ENCODE peak calls at places on chromosome 21, in nine cellular contexts. One of them, this sample, is unnamed.

GRCh38 chr21:44704636-44705001 is 6.8 kb downstream of the TSPEAR start:
- DNase-seq in progenitor cell of endocrine pancreas: no peak
- DNase-seq in anterior cingulate cortex: no peak
- DNase-seq in neuronal stem cell: no peak
- DNase-seq in activated T-helper 1 cell treated with anti-CD3 and anti-CD28 coated beads, Interleukin-12 subunit alpha, Interleukin-12 subunit beta, Interleukin-2, Interleukin-4 antibody, amounts not matched to agents 30 ng/mL and 10 ng/mL and 1 ng/mL, durations not matched to agents 14 hours and 24 hours and 36 hours: no peak
- DNase-seq in mucosa of descending colon: no peak
- DNase-seq in small intestine: no peak
- DNase-seq in GM06990: no peak
- DNase-seq in HCEC 1CT: no peak
- DNase-seq in this sample: no peak

GRCh38 chr21:42561742-42562141 is 48.1 kb downstream of the SLC37A1 start:
- DNase-seq in progenitor cell of endocrine pancreas: no peak
- DNase-seq in anterior cingulate cortex: no peak
- DNase-seq in neuronal stem cell: no peak
- DNase-seq in activated T-helper 1 cell treated with anti-CD3 and anti-CD28 coated beads, Interleukin-12 subunit alpha, Interleukin-12 subunit beta, Interleukin-2, Interleukin-4 antibody, amounts not matched to agents 30 ng/mL and 10 ng/mL and 1 ng/mL, durations not matched to agents 14 hours and 24 hours and 36 hours: no peak
- DNase-seq in mucosa of descending colon: peak
- DNase-seq in small intestine: peak
- DNase-seq in GM06990: peak
- DNase-seq in HCEC 1CT: no peak
- DNase-seq in this sample: no peak

GRCh38 chr21:39686636-39687035 is 58.3 kb upstream of the IGSF5 start:
- DNase-seq in progenitor cell of endocrine pancreas: no peak
- DNase-seq in anterior cingulate cortex: no peak
- DNase-seq in neuronal stem cell: no peak
- DNase-seq in activated T-helper 1 cell treated with anti-CD3 and anti-CD28 coated beads, Interleukin-12 subunit alpha, Interleukin-12 subunit beta, Interleukin-2, Interleukin-4 antibody, amounts not matched to agents 30 ng/mL and 10 ng/mL and 1 ng/mL, durations not matched to agents 14 hours and 24 hours and 36 hours: no peak
- DNase-seq in mucosa of descending colon: peak
- DNase-seq in small intestine: peak
- DNase-seq in GM06990: no peak
- DNase-seq in HCEC 1CT: no peak
- DNase-seq in this sample: no peak

GRCh38 chr21:29520146-29520545 is 221.4 kb downstream of the BACH1 start:
- DNase-seq in progenitor cell of endocrine pancreas: no peak
- DNase-seq in anterior cingulate cortex: peak
- DNase-seq in neuronal stem cell: no peak
- DNase-seq in activated T-helper 1 cell treated with anti-CD3 and anti-CD28 coated beads, Interleukin-12 subunit alpha, Interleukin-12 subunit beta, Interleukin-2, Interleukin-4 antibody, amounts not matched to agents 30 ng/mL and 10 ng/mL and 1 ng/mL, durations not matched to agents 14 hours and 24 hours and 36 hours: no peak
- DNase-seq in mucosa of descending colon: no peak
- DNase-seq in small intestine: no peak
- DNase-seq in GM06990: no peak
- DNase-seq in HCEC 1CT: no peak
- DNase-seq in this sample: no peak

GRCh38 chr21:36910581-36911307 is 55.7 kb downstream of the HLCS start:
- DNase-seq in progenitor cell of endocrine pancreas: no peak
- DNase-seq in anterior cingulate cortex: no peak
- DNase-seq in neuronal stem cell: no peak
- DNase-seq in activated T-helper 1 cell treated with anti-CD3 and anti-CD28 coated beads, Interleukin-12 subunit alpha, Interleukin-12 subunit beta, Interleukin-2, Interleukin-4 antibody, amounts not matched to agents 30 ng/mL and 10 ng/mL and 1 ng/mL, durations not matched to agents 14 hours and 24 hours and 36 hours: no peak
- DNase-seq in mucosa of descending colon: no peak
- DNase-seq in small intestine: no peak
- DNase-seq in GM06990: no peak
- DNase-seq in HCEC 1CT: no peak
- DNase-seq in this sample: no peak

GRCh38 chr21:29117372-29117955 is 13.0 kb upstream of the MAP3K7CL start:
- DNase-seq in progenitor cell of endocrine pancreas: no peak
- DNase-seq in anterior cingulate cortex: no peak
- DNase-seq in neuronal stem cell: no peak
- DNase-seq in activated T-helper 1 cell treated with anti-CD3 and anti-CD28 coated beads, Interleukin-12 subunit alpha, Interleukin-12 subunit beta, Interleukin-2, Interleukin-4 antibody, amounts not matched to agents 30 ng/mL and 10 ng/mL and 1 ng/mL, durations not matched to agents 14 hours and 24 hours and 36 hours: no peak
- DNase-seq in mucosa of descending colon: no peak
- DNase-seq in small intestine: no peak
- DNase-seq in GM06990: peak
- DNase-seq in HCEC 1CT: no peak
- DNase-seq in this sample: no peak

GRCh38 chr21:42350271-42350885 is 416 bp downstream of the TFF2 start:
- DNase-seq in progenitor cell of endocrine pancreas: no peak
- DNase-seq in anterior cingulate cortex: no peak
- DNase-seq in neuronal stem cell: no peak
- DNase-seq in activated T-helper 1 cell treated with anti-CD3 and anti-CD28 coated beads, Interleukin-12 subunit alpha, Interleukin-12 subunit beta, Interleukin-2, Interleukin-4 antibody, amounts not matched to agents 30 ng/mL and 10 ng/mL and 1 ng/mL, durations not matched to agents 14 hours and 24 hours and 36 hours: no peak
- DNase-seq in mucosa of descending colon: no peak
- DNase-seq in small intestine: no peak
- DNase-seq in GM06990: no peak
- DNase-seq in HCEC 1CT: no peak
- DNase-seq in this sample: no peak

GRCh38 chr21:38702196-38702595 is 103.5 kb upstream of the ETS2 start:
- DNase-seq in progenitor cell of endocrine pancreas: no peak
- DNase-seq in anterior cingulate cortex: no peak
- DNase-seq in neuronal stem cell: no peak
- DNase-seq in activated T-helper 1 cell treated with anti-CD3 and anti-CD28 coated beads, Interleukin-12 subunit alpha, Interleukin-12 subunit beta, Interleukin-2, Interleukin-4 antibody, amounts not matched to agents 30 ng/mL and 10 ng/mL and 1 ng/mL, durations not matched to agents 14 hours and 24 hours and 36 hours: no peak
- DNase-seq in mucosa of descending colon: no peak
- DNase-seq in small intestine: no peak
- DNase-seq in GM06990: no peak
- DNase-seq in HCEC 1CT: no peak
- DNase-seq in this sample: no peak

GRCh38 chr21:43203523-43204080 is 34.8 kb downstream of the CRYAA start:
- DNase-seq in progenitor cell of endocrine pancreas: peak
- DNase-seq in anterior cingulate cortex: no peak
- DNase-seq in neuronal stem cell: no peak
- DNase-seq in activated T-helper 1 cell treated with anti-CD3 and anti-CD28 coated beads, Interleukin-12 subunit alpha, Interleukin-12 subunit beta, Interleukin-2, Interleukin-4 antibody, amounts not matched to agents 30 ng/mL and 10 ng/mL and 1 ng/mL, durations not matched to agents 14 hours and 24 hours and 36 hours: no peak
- DNase-seq in mucosa of descending colon: peak
- DNase-seq in small intestine: no peak
- DNase-seq in GM06990: no peak
- DNase-seq in HCEC 1CT: no peak
- DNase-seq in this sample: no peak

GRCh38 chr21:25850126-25850831 is 115.5 kb downstream of the GABPA start:
- DNase-seq in progenitor cell of endocrine pancreas: no peak
- DNase-seq in anterior cingulate cortex: no peak
- DNase-seq in neuronal stem cell: no peak
- DNase-seq in activated T-helper 1 cell treated with anti-CD3 and anti-CD28 coated beads, Interleukin-12 subunit alpha, Interleukin-12 subunit beta, Interleukin-2, Interleukin-4 antibody, amounts not matched to agents 30 ng/mL and 10 ng/mL and 1 ng/mL, durations not matched to agents 14 hours and 24 hours and 36 hours: no peak
- DNase-seq in mucosa of descending colon: no peak
- DNase-seq in small intestine: no peak
- DNase-seq in GM06990: no peak
- DNase-seq in HCEC 1CT: no peak
- DNase-seq in this sample: no peak

GRCh38 chr21:42398130-42398394 is 2.2 kb upstream of the TMPRSS3 start:
- DNase-seq in progenitor cell of endocrine pancreas: no peak
- DNase-seq in anterior cingulate cortex: no peak
- DNase-seq in neuronal stem cell: no peak
- DNase-seq in activated T-helper 1 cell treated with anti-CD3 and anti-CD28 coated beads, Interleukin-12 subunit alpha, Interleukin-12 subunit beta, Interleukin-2, Interleukin-4 antibody, amounts not matched to agents 30 ng/mL and 10 ng/mL and 1 ng/mL, durations not matched to agents 14 hours and 24 hours and 36 hours: no peak
- DNase-seq in mucosa of descending colon: no peak
- DNase-seq in small intestine: no peak
- DNase-seq in GM06990: no peak
- DNase-seq in HCEC 1CT: no peak
- DNase-seq in this sample: no peak

GRCh38 chr21:38735807-38736206 is 69.9 kb upstream of the ETS2 start:
- DNase-seq in progenitor cell of endocrine pancreas: no peak
- DNase-seq in anterior cingulate cortex: no peak
- DNase-seq in neuronal stem cell: no peak
- DNase-seq in activated T-helper 1 cell treated with anti-CD3 and anti-CD28 coated beads, Interleukin-12 subunit alpha, Interleukin-12 subunit beta, Interleukin-2, Interleukin-4 antibody, amounts not matched to agents 30 ng/mL and 10 ng/mL and 1 ng/mL, durations not matched to agents 14 hours and 24 hours and 36 hours: no peak
- DNase-seq in mucosa of descending colon: no peak
- DNase-seq in small intestine: peak
- DNase-seq in GM06990: no peak
- DNase-seq in HCEC 1CT: no peak
- DNase-seq in this sample: no peak

GRCh38 chr21:42703173-42703908 is 49.9 kb downstream of the PDE9A start:
- DNase-seq in progenitor cell of endocrine pancreas: no peak
- DNase-seq in anterior cingulate cortex: no peak
- DNase-seq in neuronal stem cell: no peak
- DNase-seq in activated T-helper 1 cell treated with anti-CD3 and anti-CD28 coated beads, Interleukin-12 subunit alpha, Interleukin-12 subunit beta, Interleukin-2, Interleukin-4 antibody, amounts not matched to agents 30 ng/mL and 10 ng/mL and 1 ng/mL, durations not matched to agents 14 hours and 24 hours and 36 hours: no peak
- DNase-seq in mucosa of descending colon: no peak
- DNase-seq in small intestine: no peak
- DNase-seq in GM06990: no peak
- DNase-seq in HCEC 1CT: no peak
- DNase-seq in this sample: no peak

GRCh38 chr21:21101911-21102310 is 103.7 kb downstream of the NCAM2 start:
- DNase-seq in progenitor cell of endocrine pancreas: no peak
- DNase-seq in anterior cingulate cortex: no peak
- DNase-seq in neuronal stem cell: peak
- DNase-seq in activated T-helper 1 cell treated with anti-CD3 and anti-CD28 coated beads, Interleukin-12 subunit alpha, Interleukin-12 subunit beta, Interleukin-2, Interleukin-4 antibody, amounts not matched to agents 30 ng/mL and 10 ng/mL and 1 ng/mL, durations not matched to agents 14 hours and 24 hours and 36 hours: no peak
- DNase-seq in mucosa of descending colon: no peak
- DNase-seq in small intestine: no peak
- DNase-seq in GM06990: no peak
- DNase-seq in HCEC 1CT: no peak
- DNase-seq in this sample: peak

GRCh38 chr21:21295303-21295702 is 297.1 kb downstream of the NCAM2 start:
- DNase-seq in progenitor cell of endocrine pancreas: no peak
- DNase-seq in anterior cingulate cortex: no peak
- DNase-seq in neuronal stem cell: no peak
- DNase-seq in activated T-helper 1 cell treated with anti-CD3 and anti-CD28 coated beads, Interleukin-12 subunit alpha, Interleukin-12 subunit beta, Interleukin-2, Interleukin-4 antibody, amounts not matched to agents 30 ng/mL and 10 ng/mL and 1 ng/mL, durations not matched to agents 14 hours and 24 hours and 36 hours: no peak
- DNase-seq in mucosa of descending colon: no peak
- DNase-seq in small intestine: no peak
- DNase-seq in GM06990: no peak
- DNase-seq in HCEC 1CT: no peak
- DNase-seq in this sample: no peak

GRCh38 chr21:34819357-34819999 is 150.7 kb downstream of the CLIC6 start:
- DNase-seq in progenitor cell of endocrine pancreas: no peak
- DNase-seq in anterior cingulate cortex: no peak
- DNase-seq in neuronal stem cell: peak
- DNase-seq in activated T-helper 1 cell treated with anti-CD3 and anti-CD28 coated beads, Interleukin-12 subunit alpha, Interleukin-12 subunit beta, Interleukin-2, Interleukin-4 antibody, amounts not matched to agents 30 ng/mL and 10 ng/mL and 1 ng/mL, durations not matched to agents 14 hours and 24 hours and 36 hours: no peak
- DNase-seq in mucosa of descending colon: no peak
- DNase-seq in small intestine: no peak
- DNase-seq in GM06990: no peak
- DNase-seq in HCEC 1CT: no peak
- DNase-seq in this sample: no peak

GRCh38 chr21:37915516-37915915 is 741 bp downstream of the KCNJ6 start:
- DNase-seq in progenitor cell of endocrine pancreas: no peak
- DNase-seq in anterior cingulate cortex: peak
- DNase-seq in neuronal stem cell: no peak
- DNase-seq in activated T-helper 1 cell treated with anti-CD3 and anti-CD28 coated beads, Interleukin-12 subunit alpha, Interleukin-12 subunit beta, Interleukin-2, Interleukin-4 antibody, amounts not matched to agents 30 ng/mL and 10 ng/mL and 1 ng/mL, durations not matched to agents 14 hours and 24 hours and 36 hours: no peak
- DNase-seq in mucosa of descending colon: no peak
- DNase-seq in small intestine: no peak
- DNase-seq in GM06990: no peak
- DNase-seq in HCEC 1CT: no peak
- DNase-seq in this sample: no peak

GRCh38 chr21:26934383-26934782 is 32.5 kb downstream of the ADAMTS5 start:
- DNase-seq in progenitor cell of endocrine pancreas: no peak
- DNase-seq in anterior cingulate cortex: no peak
- DNase-seq in neuronal stem cell: no peak
- DNase-seq in activated T-helper 1 cell treated with anti-CD3 and anti-CD28 coated beads, Interleukin-12 subunit alpha, Interleukin-12 subunit beta, Interleukin-2, Interleukin-4 antibody, amounts not matched to agents 30 ng/mL and 10 ng/mL and 1 ng/mL, durations not matched to agents 14 hours and 24 hours and 36 hours: no peak
- DNase-seq in mucosa of descending colon: no peak
- DNase-seq in small intestine: no peak
- DNase-seq in GM06990: no peak
- DNase-seq in HCEC 1CT: no peak
- DNase-seq in this sample: no peak

GRCh38 chr21:44763451-44764318 is 37.9 kb downstream of the UBE2G2 start:
- DNase-seq in progenitor cell of endocrine pancreas: no peak
- DNase-seq in anterior cingulate cortex: no peak
- DNase-seq in neuronal stem cell: no peak
- DNase-seq in activated T-helper 1 cell treated with anti-CD3 and anti-CD28 coated beads, Interleukin-12 subunit alpha, Interleukin-12 subunit beta, Interleukin-2, Interleukin-4 antibody, amounts not matched to agents 30 ng/mL and 10 ng/mL and 1 ng/mL, durations not matched to agents 14 hours and 24 hours and 36 hours: no peak
- DNase-seq in mucosa of descending colon: no peak
- DNase-seq in small intestine: peak
- DNase-seq in GM06990: no peak
- DNase-seq in HCEC 1CT: no peak
- DNase-seq in this sample: no peak

GRCh38 chr21:36134820-36135390 is at the start of gene CBR3:
- DNase-seq in progenitor cell of endocrine pancreas: peak
- DNase-seq in anterior cingulate cortex: peak
- DNase-seq in neuronal stem cell: no peak
- DNase-seq in activated T-helper 1 cell treated with anti-CD3 and anti-CD28 coated beads, Interleukin-12 subunit alpha, Interleukin-12 subunit beta, Interleukin-2, Interleukin-4 antibody, amounts not matched to agents 30 ng/mL and 10 ng/mL and 1 ng/mL, durations not matched to agents 14 hours and 24 hours and 36 hours: peak
- DNase-seq in mucosa of descending colon: peak
- DNase-seq in small intestine: peak
- DNase-seq in GM06990: peak
- DNase-seq in HCEC 1CT: peak
- DNase-seq in this sample: no peak

GRCh38 chr21:45516071-45516670 is 26.1 kb downstream of the SLC19A1 start:
- DNase-seq in progenitor cell of endocrine pancreas: no peak
- DNase-seq in anterior cingulate cortex: no peak
- DNase-seq in neuronal stem cell: no peak
- DNase-seq in activated T-helper 1 cell treated with anti-CD3 and anti-CD28 coated beads, Interleukin-12 subunit alpha, Interleukin-12 subunit beta, Interleukin-2, Interleukin-4 antibody, amounts not matched to agents 30 ng/mL and 10 ng/mL and 1 ng/mL, durations not matched to agents 14 hours and 24 hours and 36 hours: no peak
- DNase-seq in mucosa of descending colon: peak
- DNase-seq in small intestine: no peak
- DNase-seq in GM06990: no peak
- DNase-seq in HCEC 1CT: no peak
- DNase-seq in this sample: no peak

GRCh38 chr21:39004776-39005605 is 178.3 kb downstream of the PSMG1 start:
- DNase-seq in progenitor cell of endocrine pancreas: no peak
- DNase-seq in anterior cingulate cortex: no peak
- DNase-seq in neuronal stem cell: no peak
- DNase-seq in activated T-helper 1 cell treated with anti-CD3 and anti-CD28 coated beads, Interleukin-12 subunit alpha, Interleukin-12 subunit beta, Interleukin-2, Interleukin-4 antibody, amounts not matched to agents 30 ng/mL and 10 ng/mL and 1 ng/mL, durations not matched to agents 14 hours and 24 hours and 36 hours: no peak
- DNase-seq in mucosa of descending colon: no peak
- DNase-seq in small intestine: no peak
- DNase-seq in GM06990: no peak
- DNase-seq in HCEC 1CT: no peak
- DNase-seq in this sample: no peak

GRCh38 chr21:46634966-46635323 is 529 bp upstream of the PRMT2 start:
- DNase-seq in progenitor cell of endocrine pancreas: no peak
- DNase-seq in anterior cingulate cortex: no peak
- DNase-seq in neuronal stem cell: peak
- DNase-seq in activated T-helper 1 cell treated with anti-CD3 and anti-CD28 coated beads, Interleukin-12 subunit alpha, Interleukin-12 subunit beta, Interleukin-2, Interleukin-4 antibody, amounts not matched to agents 30 ng/mL and 10 ng/mL and 1 ng/mL, durations not matched to agents 14 hours and 24 hours and 36 hours: no peak
- DNase-seq in mucosa of descending colon: no peak
- DNase-seq in small intestine: peak
- DNase-seq in GM06990: no peak
- DNase-seq in HCEC 1CT: peak
- DNase-seq in this sample: peak

GRCh38 chr21:42864286-42864685 is 15.1 kb downstream of the WDR4 start:
- DNase-seq in progenitor cell of endocrine pancreas: no peak
- DNase-seq in anterior cingulate cortex: no peak
- DNase-seq in neuronal stem cell: no peak
- DNase-seq in activated T-helper 1 cell treated with anti-CD3 and anti-CD28 coated beads, Interleukin-12 subunit alpha, Interleukin-12 subunit beta, Interleukin-2, Interleukin-4 antibody, amounts not matched to agents 30 ng/mL and 10 ng/mL and 1 ng/mL, durations not matched to agents 14 hours and 24 hours and 36 hours: no peak
- DNase-seq in mucosa of descending colon: no peak
- DNase-seq in small intestine: no peak
- DNase-seq in GM06990: no peak
- DNase-seq in HCEC 1CT: no peak
- DNase-seq in this sample: no peak

GRCh38 chr21:35178812-35179211 is 129.7 kb upstream of the RUNX1 start:
- DNase-seq in progenitor cell of endocrine pancreas: no peak
- DNase-seq in anterior cingulate cortex: no peak
- DNase-seq in neuronal stem cell: no peak
- DNase-seq in activated T-helper 1 cell treated with anti-CD3 and anti-CD28 coated beads, Interleukin-12 subunit alpha, Interleukin-12 subunit beta, Interleukin-2, Interleukin-4 antibody, amounts not matched to agents 30 ng/mL and 10 ng/mL and 1 ng/mL, durations not matched to agents 14 hours and 24 hours and 36 hours: no peak
- DNase-seq in mucosa of descending colon: no peak
- DNase-seq in small intestine: no peak
- DNase-seq in GM06990: no peak
- DNase-seq in HCEC 1CT: peak
- DNase-seq in this sample: no peak

GRCh38 chr21:45899317-45900033 is 82.1 kb upstream of the COL6A1 start:
- DNase-seq in progenitor cell of endocrine pancreas: no peak
- DNase-seq in anterior cingulate cortex: no peak
- DNase-seq in neuronal stem cell: no peak
- DNase-seq in activated T-helper 1 cell treated with anti-CD3 and anti-CD28 coated beads, Interleukin-12 subunit alpha, Interleukin-12 subunit beta, Interleukin-2, Interleukin-4 antibody, amounts not matched to agents 30 ng/mL and 10 ng/mL and 1 ng/mL, durations not matched to agents 14 hours and 24 hours and 36 hours: no peak
- DNase-seq in mucosa of descending colon: no peak
- DNase-seq in small intestine: no peak
- DNase-seq in GM06990: no peak
- DNase-seq in HCEC 1CT: no peak
- DNase-seq in this sample: no peak

GRCh38 chr21:35197191-35197590 is 148.1 kb upstream of the RUNX1 start:
- DNase-seq in progenitor cell of endocrine pancreas: no peak
- DNase-seq in anterior cingulate cortex: no peak
- DNase-seq in neuronal stem cell: no peak
- DNase-seq in activated T-helper 1 cell treated with anti-CD3 and anti-CD28 coated beads, Interleukin-12 subunit alpha, Interleukin-12 subunit beta, Interleukin-2, Interleukin-4 antibody, amounts not matched to agents 30 ng/mL and 10 ng/mL and 1 ng/mL, durations not matched to agents 14 hours and 24 hours and 36 hours: no peak
- DNase-seq in mucosa of descending colon: no peak
- DNase-seq in small intestine: no peak
- DNase-seq in GM06990: no peak
- DNase-seq in HCEC 1CT: peak
- DNase-seq in this sample: no peak

GRCh38 chr21:44765231-44766013 is 36.2 kb downstream of the UBE2G2 start:
- DNase-seq in progenitor cell of endocrine pancreas: no peak
- DNase-seq in anterior cingulate cortex: no peak
- DNase-seq in neuronal stem cell: no peak
- DNase-seq in activated T-helper 1 cell treated with anti-CD3 and anti-CD28 coated beads, Interleukin-12 subunit alpha, Interleukin-12 subunit beta, Interleukin-2, Interleukin-4 antibody, amounts not matched to agents 30 ng/mL and 10 ng/mL and 1 ng/mL, durations not matched to agents 14 hours and 24 hours and 36 hours: peak
- DNase-seq in mucosa of descending colon: no peak
- DNase-seq in small intestine: no peak
- DNase-seq in GM06990: no peak
- DNase-seq in HCEC 1CT: no peak
- DNase-seq in this sample: peak

GRCh38 chr21:33540711-33541104 is 1.2 kb downstream of the GART start:
- DNase-seq in progenitor cell of endocrine pancreas: no peak
- DNase-seq in anterior cingulate cortex: no peak
- DNase-seq in neuronal stem cell: no peak
- DNase-seq in activated T-helper 1 cell treated with anti-CD3 and anti-CD28 coated beads, Interleukin-12 subunit alpha, Interleukin-12 subunit beta, Interleukin-2, Interleukin-4 antibody, amounts not matched to agents 30 ng/mL and 10 ng/mL and 1 ng/mL, durations not matched to agents 14 hours and 24 hours and 36 hours: no peak
- DNase-seq in mucosa of descending colon: no peak
- DNase-seq in small intestine: peak
- DNase-seq in GM06990: no peak
- DNase-seq in HCEC 1CT: no peak
- DNase-seq in this sample: peak

GRCh38 chr21:23887709-23888303 is 1719.5 kb downstream of the MRPL39 start:
- DNase-seq in progenitor cell of endocrine pancreas: no peak
- DNase-seq in anterior cingulate cortex: no peak
- DNase-seq in neuronal stem cell: no peak
- DNase-seq in activated T-helper 1 cell treated with anti-CD3 and anti-CD28 coated beads, Interleukin-12 subunit alpha, Interleukin-12 subunit beta, Interleukin-2, Interleukin-4 antibody, amounts not matched to agents 30 ng/mL and 10 ng/mL and 1 ng/mL, durations not matched to agents 14 hours and 24 hours and 36 hours: peak
- DNase-seq in mucosa of descending colon: no peak
- DNase-seq in small intestine: peak
- DNase-seq in GM06990: no peak
- DNase-seq in HCEC 1CT: no peak
- DNase-seq in this sample: no peak

GRCh38 chr21:44275041-44275440 is 10.6 kb upstream of the AIRE start:
- DNase-seq in progenitor cell of endocrine pancreas: no peak
- DNase-seq in anterior cingulate cortex: no peak
- DNase-seq in neuronal stem cell: no peak
- DNase-seq in activated T-helper 1 cell treated with anti-CD3 and anti-CD28 coated beads, Interleukin-12 subunit alpha, Interleukin-12 subunit beta, Interleukin-2, Interleukin-4 antibody, amounts not matched to agents 30 ng/mL and 10 ng/mL and 1 ng/mL, durations not matched to agents 14 hours and 24 hours and 36 hours: no peak
- DNase-seq in mucosa of descending colon: no peak
- DNase-seq in small intestine: peak
- DNase-seq in GM06990: no peak
- DNase-seq in HCEC 1CT: no peak
- DNase-seq in this sample: no peak